ENCODE peak calls at places on chromosomes 5 and 9, in five cellular contexts. N is hepatocyte, C is neural progenitor cell, A is fibroblast of lung, G is HepG2. Q is an unnamed sample.

GRCh38 chr5:67752357-67752708 is 463.2 kb upstream of the PIK3R1 start:
- DNase-seq in N (no peak), G (no peak), C (no peak), A (no peak), Q (no peak)

GRCh38 chr9:130301483-130302286 is 36.1 kb downstream of the HMCN2 start:
- DNase-seq in C (no peak), G (no peak), A (no peak), N (no peak), Q (peak; percentile 44)

GRCh38 chr9:19104528-19105282 is 2.0 kb upstream of the HAUS6 start:
- DNase-seq in C (peak; percentile 39), G (no peak), A (no peak), N (no peak), Q (no peak)

GRCh38 chr9:35728041-35728971 is 3.7 kb downstream of the TLN1 start:
- DNase-seq in G (peak; percentile 91), A (peak; percentile 92), C (peak; percentile 80), N (peak; percentile 66), Q (peak; percentile 94)

GRCh38 chr5:96823900-96824351 is 16.2 kb upstream of the ERAP1 start:
- DNase-seq in A (peak; percentile 26), N (peak; percentile 55), C (no peak), G (peak; percentile 25), Q (peak; percentile 57)

GRCh38 chr5:174533771-174534221 is 190.6 kb upstream of the MSX2 start:
- DNase-seq in G (no peak), C (no peak), N (peak; percentile 60), A (peak; percentile 96), Q (peak; percentile 80)

GRCh38 chr9:9499546-9499945 is 1113.3 kb downstream of the PTPRD start:
- DNase-seq in C (no peak), G (no peak), N (no peak), A (no peak), Q (no peak)

GRCh38 chr9:96618209-96619108 is 1.2 kb downstream of the CDC14B start:
- DNase-seq in A (peak; percentile 43), N (peak; percentile 77), G (peak; percentile 42), C (peak; percentile 47), Q (peak; percentile 40)

GRCh38 chr9:122379340-122379739 is 8.5 kb downstream of the PTGS1 start:
- DNase-seq in C (no peak), N (no peak), A (no peak), G (no peak), Q (no peak)

GRCh38 chr9:111895996-111896941 is at the start of gene UGCG:
- DNase-seq in A (peak; percentile 87), N (peak; percentile 97), C (peak; percentile 96), G (peak; percentile 74), Q (peak; percentile 83)

GRCh38 chr9:117412841-117413240 is 2.0 kb downstream of the ASTN2 start:
- DNase-seq in G (no peak), N (no peak), A (no peak), C (peak; percentile 44), Q (no peak)

GRCh38 chr5:43301653-43302091 is 11.5 kb downstream of the HMGCS1 start:
- DNase-seq in N (no peak), A (peak; percentile 47), C (no peak), G (no peak), Q (no peak)

GRCh38 chr5:128535225-128535624 is 2.8 kb downstream of the FBN2 start:
- DNase-seq in A (no peak), N (no peak), C (no peak), G (no peak), Q (no peak)

GRCh38 chr9:1200847-1201251 is 150.7 kb downstream of the DMRT2 start:
- DNase-seq in A (no peak), G (peak; percentile 56), N (no peak), C (no peak), Q (peak; percentile 8)

GRCh38 chr5:5523066-5523505 is 100.6 kb downstream of the ICE1 start:
- DNase-seq in G (peak; percentile 24), C (no peak), N (no peak), A (peak; percentile 0), Q (peak; percentile 27)

GRCh38 chr9:90898229-90898628 is 96.6 kb downstream of the SYK start:
- DNase-seq in N (no peak), C (no peak), G (no peak), A (peak; percentile 25), Q (peak; percentile 16)

GRCh38 chr9:110464321-110464720 is 115.2 kb downstream of the SVEP1 start:
- DNase-seq in G (no peak), C (no peak), A (no peak), N (no peak), Q (no peak)

GRCh38 chr5:176870110-176870591 is 29.0 kb downstream of the HK3 start:
- DNase-seq in N (peak; percentile 57), A (peak; percentile 28), G (peak; percentile 51), C (peak; percentile 87), Q (peak; percentile 17)

GRCh38 chr9:109455861-109456260 is 42.2 kb downstream of the PTPN3 start:
- DNase-seq in C (no peak), A (no peak), G (no peak), N (no peak), Q (no peak)

GRCh38 chr9:111700776-111701175 is 39.4 kb downstream of the GNG10 start:
- DNase-seq in A (no peak), C (no peak), G (no peak), N (peak; percentile 44), Q (no peak)

GRCh38 chr5:132686193-132686592 is 12.4 kb downstream of the IL4 start:
- DNase-seq in N (no peak), G (no peak), A (no peak), C (no peak), Q (no peak)

GRCh38 chr5:137622850-137623249 is 113.0 kb downstream of the KLHL3 start:
- DNase-seq in A (no peak), C (no peak), G (peak; percentile 64), N (no peak), Q (peak; percentile 65)

GRCh38 chr5:72621576-72621975 is 114.4 kb upstream of the ZNF366 start:
- DNase-seq in A (no peak), C (no peak), N (no peak), G (no peak), Q (peak; percentile 26)

GRCh38 chr9:99023831-99024230 is 80.1 kb downstream of the COL15A1 start:
- DNase-seq in A (peak; percentile 22), G (no peak), N (peak; percentile 43), C (no peak), Q (peak; percentile 46)

GRCh38 chr9:122849546-122849945 is 21.2 kb upstream of the PDCL start:
- DNase-seq in A (no peak), N (no peak), G (no peak), C (no peak), Q (no peak)

GRCh38 chr9:116275418-116276295 is 122.1 kb downstream of the PAPPA start:
- DNase-seq in A (no peak), G (no peak), N (no peak), C (no peak), Q (peak; percentile 88)

GRCh38 chr9:94861589-94862241 is 135.2 kb downstream of the AOPEP start:
- DNase-seq in A (peak; percentile 68), N (peak; percentile 57), C (no peak), G (no peak), Q (peak; percentile 70)

GRCh38 chr5:147860641-147861025 is 17.9 kb upstream of the SCGB3A2 start:
- DNase-seq in N (no peak), A (no peak), C (no peak), G (no peak), Q (no peak)

GRCh38 chr9:99905833-99906402 is 536 bp upstream of the STX17 start:
- DNase-seq in C (no peak), A (no peak), G (no peak), N (peak; percentile 13), Q (peak; percentile 5)

GRCh38 chr9:133972041-133972970 is 19.8 kb downstream of the VAV2 start:
- DNase-seq in A (no peak), G (no peak), C (no peak), N (peak; percentile 84), Q (no peak)

GRCh38 chr5:177233802-177234201 is 69.7 kb downstream of the RAB24 start:
- DNase-seq in G (no peak), N (no peak), A (no peak), C (no peak), Q (no peak)

DNA sequence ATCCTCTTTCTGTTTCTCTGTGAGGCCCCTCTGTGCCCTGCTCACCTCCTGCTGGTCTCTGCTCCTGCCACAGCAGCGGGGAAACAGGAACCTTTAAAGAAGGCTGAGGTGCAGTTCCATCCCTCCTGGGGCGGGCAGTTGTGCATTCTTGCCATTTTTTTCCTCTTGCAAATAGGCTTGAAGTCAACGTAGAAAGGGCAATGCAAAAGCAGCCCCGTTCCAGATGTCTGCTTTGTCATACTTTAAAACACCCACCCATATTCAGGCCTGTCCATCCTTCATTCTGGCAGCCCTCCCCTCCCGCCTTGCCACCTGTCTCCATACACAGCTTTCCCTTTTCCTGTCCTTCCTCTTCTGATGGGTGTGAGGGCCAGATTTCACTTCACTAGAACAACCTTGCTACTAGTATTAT is 65.4 kb upstream of the KLF9 start:
- DNase-seq in G (no peak), N (peak; percentile 50), C (peak; percentile 20), A (peak; percentile 93), Q (peak; percentile 68)
- TF ChIP-seq CTCF in G (no peak), N (no peak), C (no peak), A (no peak), Q (no peak)

GRCh38 chr5:14174235-14174636 is 31.1 kb downstream of the TRIO start:
- DNase-seq in C (no peak), G (no peak), A (no peak), N (no peak), Q (no peak)
- H3K4me3 ChIP-seq in C (no peak overlapping the region), G (no peak overlapping the region), A (no peak overlapping the region), N (no peak overlapping the region), Q (no peak overlapping the region)

GRCh38 chr9:137878957-137879555 is 1.5 kb downstream of the CACNA1B start:
- DNase-seq in G (no peak), C (no peak), A (no peak), N (no peak), Q (no peak)

GRCh38 chr9:137880160-137880975 is 2.8 kb downstream of the CACNA1B start:
- DNase-seq in G (no peak), N (no peak), C (no peak), A (no peak), Q (no peak)

GRCh38 chr9:137876781-137877386 is 698 bp upstream of the CACNA1B start:
- DNase-seq in C (no peak), A (no peak), G (no peak), N (no peak), Q (no peak)

GRCh38 chr9:137879566-137880150 is 2.1 kb downstream of the CACNA1B start:
- DNase-seq in G (no peak), A (no peak), C (no peak), N (no peak), Q (no peak)

GRCh38 chr9:137878146-137878941 is 762 bp downstream of the CACNA1B start:
- DNase-seq in G (no peak), N (peak; percentile 81), A (peak; percentile 17), C (peak; percentile 96), Q (no peak)
- TF ChIP-seq CTCF in G (peak; percentile 11), N (no peak), A (no peak), C (peak; percentile 46), Q (no peak)

GRCh38 chr5:178349147-178349527 is 116.5 kb upstream of the PHYKPL start:
- DNase-seq in C (no peak), N (no peak), A (no peak), G (no peak), Q (no peak)

GRCh38 chr5:178348356-178349146 is 115.9 kb upstream of the PHYKPL start:
- DNase-seq in N (no peak), G (no peak), A (no peak), C (no peak), Q (no peak)

GRCh38 chr5:178347956-178348355 is 115.4 kb upstream of the PHYKPL start:
- DNase-seq in A (no peak), C (no peak), G (no peak), N (no peak), Q (no peak)

GRCh38 chr5:178349607-178350353 is 117.2 kb upstream of the PHYKPL start:
- DNase-seq in N (no peak), G (no peak), A (no peak), C (no peak), Q (no peak)

GRCh38 chr5:178346607-178347334 is 114.2 kb upstream of the PHYKPL start:
- DNase-seq in G (no peak), C (no peak), N (no peak), A (no peak), Q (no peak)
- H3K4me3 ChIP-seq in G (no peak overlapping the region), C (no peak overlapping the region), N (no peak overlapping the region), A (no peak overlapping the region), Q (no peak overlapping the region)

Q was measured in fibroblast of the aortic adventitia.